ENCODE peak calls at places on chromosomes 1 and 21, in eight cellular contexts. K is DMS79, B is mucosa of gallbladder, N is NB4, Z is H4, U is pons, X is SW480, R is astrocyte of the spinal cord. C is an unnamed sample.

GRCh38 chr1:63947904-63948303 is 174.1 kb downstream of the ROR1 start:
- DNase-seq in K (no peak), B (no peak), N (no peak), Z (no peak), U (no peak), X (no peak), R (no peak), C (no peak)

GRCh38 chr1:189697113-189697512 is 780.6 kb downstream of the BRINP3 start:
- DNase-seq in K (no peak), B (no peak), N (no peak), Z (no peak), U (no peak), X (no peak), R (no peak), C (no peak)

GRCh38 chr1:85344256-85344694 is 67.8 kb upstream of the BCL10 start:
- DNase-seq in K (no peak), B (no peak), N (peak), Z (peak), U (no peak), X (peak), R (no peak), C (no peak)

GRCh38 chr1:50422946-50423669 is at the start of gene DMRTA2:
- DNase-seq in K (peak), B (no peak), N (no peak), Z (peak), U (peak), X (peak), R (no peak), C (no peak)

GRCh38 chr1:41073971-41074370 is 52.4 kb upstream of the SLFNL1 start:
- DNase-seq in K (no peak), B (no peak), N (no peak), Z (peak), U (no peak), X (no peak), R (peak), C (no peak)

GRCh38 chr1:200919386-200919785 is 24.7 kb downstream of the INAVA start:
- DNase-seq in K (no peak), B (no peak), N (no peak), Z (no peak), U (no peak), X (no peak), R (no peak), C (no peak)

GRCh38 chr1:180498594-180498993 is 3.8 kb downstream of the ACBD6 start:
- DNase-seq in K (no peak), B (no peak), N (no peak), Z (no peak), U (no peak), X (no peak), R (no peak), C (no peak)

GRCh38 chr1:161082996-161083742 is 6.2 kb downstream of the NECTIN4 start:
- DNase-seq in K (no peak), B (peak), N (peak), Z (peak), U (no peak), X (peak), R (peak), C (peak)

GRCh38 chr1:36522021-36522420 is 39.3 kb upstream of the CSF3R start:
- DNase-seq in K (no peak), B (no peak), N (no peak), Z (no peak), U (no peak), X (no peak), R (no peak), C (no peak)

GRCh38 chr1:117846674-117847425 is 82.6 kb downstream of the GDAP2 start:
- DNase-seq in K (no peak), B (no peak), N (no peak), Z (no peak), U (no peak), X (no peak), R (no peak), C (no peak)

GRCh38 chr1:33649759-33650158 is 177.3 kb downstream of the ZSCAN20 start:
- DNase-seq in K (no peak), B (no peak), N (no peak), Z (no peak), U (no peak), X (no peak), R (no peak), C (no peak)

GRCh38 chr1:66606359-66607142 is 72.6 kb downstream of the SGIP1 start:
- DNase-seq in K (no peak), B (no peak), N (no peak), Z (no peak), U (no peak), X (no peak), R (no peak), C (no peak)

GRCh38 chr1:35893051-35893879 is 10.3 kb downstream of the AGO1 start:
- DNase-seq in K (no peak), B (no peak), N (no peak), Z (no peak), U (no peak), X (no peak), R (no peak), C (no peak)

GRCh38 chr1:244796719-244797406 is 38.6 kb upstream of the COX20 start:
- DNase-seq in K (no peak), B (peak), N (peak), Z (peak), U (peak), X (peak), R (peak), C (peak)

GRCh38 chr1:17893891-17894631 is 138.9 kb downstream of the ACTL8 start:
- DNase-seq in K (no peak), B (no peak), N (no peak), Z (no peak), U (no peak), X (no peak), R (no peak), C (no peak)

GRCh38 chr1:222654849-222655248 is 37.0 kb downstream of the MIA3 start:
- DNase-seq in K (no peak), B (peak), N (peak), Z (peak), U (peak), X (no peak), R (peak), C (no peak)

GRCh38 chr1:18583326-18583941 is 47.2 kb upstream of the PAX7 start:
- DNase-seq in K (no peak), B (no peak), N (no peak), Z (no peak), U (no peak), X (no peak), R (no peak), C (no peak)

GRCh38 chr1:157948547-157949152 is 44.8 kb upstream of the KIRREL1 start:
- DNase-seq in K (no peak), B (peak), N (peak), Z (peak), U (peak), X (peak), R (peak), C (no peak)

GRCh38 chr1:7585216-7585907 is 185.7 kb upstream of the VAMP3 start:
- DNase-seq in K (no peak), B (no peak), N (no peak), Z (no peak), U (no peak), X (no peak), R (no peak), C (no peak)

GRCh38 chr1:119080586-119080985 is 59.9 kb downstream of the WARS2 start:
- DNase-seq in K (no peak), B (peak), N (no peak), Z (peak), U (no peak), X (peak), R (peak), C (peak)

GRCh38 chr1:29475256-29475800 is 239.0 kb downstream of the PTPRU start:
- DNase-seq in K (no peak), B (no peak), N (no peak), Z (no peak), U (no peak), X (no peak), R (no peak), C (no peak)

GRCh38 chr1:12166834-12167492 is at the start of gene TNFRSF1B:
- DNase-seq in K (peak), B (peak), N (peak), Z (no peak), U (no peak), X (peak), R (no peak), C (no peak)

GRCh38 chr21:45607021-45607921 is 36.3 kb upstream of the PCBP3 start:
- DNase-seq in K (peak), B (no peak), N (no peak), Z (peak), U (no peak), X (peak), R (peak), C (peak)